ENCODE peak calls at places on chromosomes 1 and 21, in four cellular contexts. A is Calu3, I is fibroblast of lung, K is HCT116. O is an unnamed sample.

GRCh38 chr21:44072111-44072510 is 35.1 kb upstream of the PWP2 start:
- DNase-seq in A (no peak), K (no peak), I (no peak), O (no peak)

GRCh38 chr21:32593690-32594089 is 8.4 kb upstream of the TCP10L start:
- DNase-seq in K (no peak), I (no peak), A (no peak), O (no peak)

GRCh38 chr1:74674278-74675048 is 871 bp upstream of the ERICH3 start:
- DNase-seq in K (no peak), I (peak; percentile 1), A (no peak), O (no peak)

GRCh38 chr1:217456261-217456660 is 174.6 kb downstream of the GPATCH2 start:
- DNase-seq in A (no peak), I (no peak), K (no peak), O (no peak)

GRCh38 chr1:50975436-50975835 is 5.4 kb downstream of the CDKN2C start:
- DNase-seq in I (no peak), K (no peak), A (no peak), O (no peak)

GRCh38 chr1:117826551-117827078 is 102.8 kb downstream of the GDAP2 start:
- DNase-seq in I (peak; percentile 92), A (peak; percentile 18), K (peak; percentile 19), O (no peak)

GRCh38 chr21:44006656-44007055 is 5.5 kb upstream of the TRAPPC10 start:
- DNase-seq in A (no peak), K (no peak), I (peak; percentile 94), O (no peak)

GRCh38 chr1:14300991-14301703 is 297.3 kb upstream of the KAZN start:
- DNase-seq in K (no peak), I (peak; percentile 29), A (no peak), O (no peak)

GRCh38 chr1:30404341-30404740 is 319.0 kb downstream of the MATN1 start:
- DNase-seq in I (no peak), K (no peak), A (no peak), O (no peak)

GRCh38 chr1:33683913-33684312 is 180.0 kb upstream of the HMGB4 start:
- DNase-seq in I (peak; percentile 66), K (no peak), A (no peak), O (no peak)
- TF ChIP-seq CTCF in I (no peak), K (no peak), A (no peak), O (no peak)

DNA sequence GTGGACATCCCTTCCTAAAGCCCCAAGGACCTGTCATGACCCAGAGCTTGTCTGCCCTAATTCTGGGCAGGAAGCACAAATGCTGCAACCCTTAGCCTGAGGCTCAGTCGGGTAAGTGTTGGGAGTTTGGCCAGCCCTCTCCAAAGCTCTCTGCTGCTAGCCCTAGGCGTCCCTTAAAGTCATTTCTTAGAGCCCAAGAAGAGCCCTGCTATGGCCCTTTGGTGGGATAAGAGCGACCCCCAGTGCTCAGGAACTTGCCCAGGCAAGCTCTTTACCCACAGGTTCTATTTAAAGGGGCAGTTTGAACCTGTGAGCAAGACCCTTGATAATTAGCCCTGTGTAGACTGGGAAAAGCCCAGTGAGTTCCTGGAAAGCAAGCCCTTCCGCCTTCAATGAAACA is 356.8 kb downstream of the RRAGC start:
- DNase-seq in I (peak; percentile 14), K (no peak), A (no peak), O (no peak)
- TF ChIP-seq CTCF in I (no peak), K (no peak), A (no peak), O (peak; percentile 26)

GRCh38 chr1:62435231-62436038 is 1.4 kb upstream of the USP1 start:
- DNase-seq in I (no peak), A (no peak), K (peak; percentile 10), O (no peak)

GRCh38 chr1:62436466-62437272 is at the start of gene USP1:
- DNase-seq in A (peak; percentile 98), I (peak; percentile 100), K (peak; percentile 99), O (peak; percentile 74)

GRCh38 chr1:62433861-62434611 is 2.8 kb upstream of the USP1 start:
- DNase-seq in A (no peak), K (no peak), I (no peak), O (no peak)

GRCh38 chr1:62436039-62436465 is 797 bp upstream of the USP1 start:
- DNase-seq in I (no peak), A (peak; percentile 97), K (no peak), O (peak; percentile 26)

GRCh38 chr1:62434612-62434994 is 2.2 kb upstream of the USP1 start:
- DNase-seq in A (no peak), I (no peak), K (no peak), O (no peak)
- TF ChIP-seq CTCF in A (no peak), I (no peak), K (no peak), O (no peak)

DNA sequence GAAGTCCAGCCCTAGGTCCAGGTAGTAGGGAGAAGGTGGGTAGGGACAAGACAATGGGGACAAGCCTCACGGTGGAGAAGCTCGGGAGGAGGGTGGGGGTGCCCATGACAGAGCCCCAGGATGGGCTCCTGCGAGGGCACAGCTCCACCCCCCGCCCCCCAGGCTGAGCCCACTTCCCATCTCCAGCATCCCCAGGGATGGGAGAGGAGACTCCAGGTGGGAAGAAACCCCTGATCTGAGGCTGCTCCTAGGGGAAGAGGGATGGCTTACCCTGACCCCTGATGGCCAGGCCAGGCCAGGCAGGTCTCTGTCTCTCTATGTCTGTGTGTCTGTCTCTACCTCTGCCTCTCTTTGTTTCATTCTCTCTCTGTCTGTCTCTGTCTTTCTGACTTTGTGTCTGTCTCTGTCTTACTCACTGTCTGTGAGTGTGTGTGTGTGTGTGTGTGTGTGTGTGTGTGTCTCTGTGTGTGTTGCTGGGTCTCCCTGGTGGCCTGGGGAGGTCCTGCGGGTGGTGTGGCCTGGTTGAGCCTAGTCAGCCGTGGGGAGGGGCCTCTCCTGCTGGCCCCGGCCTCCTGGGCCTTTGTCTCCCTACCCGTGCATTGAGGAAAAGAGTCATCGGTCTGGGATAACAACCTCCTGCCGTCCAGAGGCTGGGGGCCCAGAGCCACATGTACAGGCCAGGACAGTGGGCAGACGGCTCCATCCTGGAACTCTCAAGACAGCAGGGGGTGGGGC is 45.7 kb downstream of the WNT9A start:
- DNase-seq in A (no peak), K (peak; percentile 37), I (peak; percentile 45), O (no peak)
- TF ChIP-seq CTCF in A (no peak), K (peak; percentile 59), I (no peak), O (no peak)

O was measured in D721Med.